ENCODE peak calls at places on chromosomes 2 and 18, in ten cellular contexts. W is neural crest cell, G is AG09309, P is HFFc6, H is osteocyte, R is fibroblast of pulmonary artery, Z is neural progenitor cell, C is GM20000, A is astrocyte of the spinal cord, N is fibroblast of mammary gland. X is an unnamed sample.

GRCh38 chr2:100140582-100140981 is 1.8 kb downstream of the AFF3 start:
- DNase-seq in Z (no peak), W (no peak), H (no peak), G (no peak), N (no peak), C (no peak), R (no peak), P (no peak), A (no peak), X (no peak)

GRCh38 chr18:12377556-12378553 is 828 bp upstream of the AFG3L2 start:
- DNase-seq in P (peak), A (no peak), H (no peak), C (no peak), R (no peak), Z (peak), W (peak), N (peak), G (no peak), X (peak)

GRCh38 chr2:196286821-196287220 is 115.4 kb upstream of the STK17B start:
- DNase-seq in A (no peak), C (no peak), W (no peak), R (no peak), G (no peak), P (no peak), H (no peak), N (no peak), Z (no peak), X (no peak)

GRCh38 chr18:23226930-23227728 is 91.8 kb downstream of the CABLES1 start:
- DNase-seq in A (peak), G (peak), C (no peak), N (peak), R (peak), Z (no peak), H (no peak), W (no peak), P (peak), X (no peak)

GRCh38 chr2:237669628-237670351 is 42.4 kb downstream of the LRRFIP1 start:
- DNase-seq in N (peak), A (peak), G (peak), P (peak), Z (no peak), C (peak), R (peak), W (no peak), H (no peak), X (no peak)

GRCh38 chr2:196594158-196594557 is 45.4 kb upstream of the CCDC150 start:
- DNase-seq in G (no peak), A (no peak), R (no peak), N (no peak), W (no peak), C (no peak), P (no peak), H (no peak), Z (no peak), X (no peak)

GRCh38 chr18:59900222-59901128 is 679 bp downstream of the PMAIP1 start:
- DNase-seq in C (peak), R (peak), W (peak), P (peak), A (peak), N (peak), Z (peak), H (no peak), G (no peak), X (peak)

GRCh38 chr18:35138773-35139172 is 97.6 kb downstream of the MAPRE2 start:
- DNase-seq in G (no peak), C (no peak), R (no peak), P (no peak), H (no peak), N (no peak), Z (no peak), W (no peak), A (no peak), X (no peak)

GRCh38 chr2:236871500-236872001 is 214.1 kb upstream of the COPS8 start:
- DNase-seq in H (peak), N (peak), C (no peak), G (peak), W (no peak), A (peak), Z (no peak), P (peak), R (peak), X (no peak)

GRCh38 chr18:8706981-8707940 is 1.9 kb downstream of the MTCL1 start:
- DNase-seq in H (peak), N (peak), R (peak), W (peak), A (peak), C (peak), Z (peak), G (peak), P (peak), X (peak)

GRCh38 chr18:58363767-58364540 is 264.9 kb downstream of the ALPK2 start:
- DNase-seq in C (no peak), G (peak), H (no peak), Z (no peak), N (peak), R (peak), P (peak), W (no peak), A (peak), X (no peak)

GRCh38 chr18:58362027-58362575 is 266.8 kb downstream of the ALPK2 start:
- DNase-seq in G (peak), Z (no peak), R (peak), W (no peak), A (peak), C (no peak), N (peak), P (peak), H (no peak), X (no peak)

GRCh38 chr18:58362829-58363231 is 266.1 kb downstream of the ALPK2 start:
- DNase-seq in R (peak), N (no peak), H (no peak), W (no peak), A (no peak), P (no peak), C (no peak), G (no peak), Z (no peak), X (no peak)

GRCh38 chr18:58367425-58368140 is 261.3 kb downstream of the ALPK2 start:
- DNase-seq in H (no peak), Z (no peak), W (no peak), N (no peak), P (no peak), G (no peak), A (no peak), R (no peak), C (no peak), X (no peak)

GRCh38 chr18:58364867-58365533 is 263.9 kb downstream of the ALPK2 start:
- DNase-seq in Z (no peak), P (peak), G (peak), N (peak), H (no peak), W (no peak), C (no peak), A (peak), R (peak), X (no peak)
- TF ChIP-seq CTCF in Z (no peak), P (peak), G (peak), N (peak), H (no peak), W (no peak), C (no peak), A (peak), R (no peak), X (no peak)

GRCh38 chr2:224847431-224847830 is 131.3 kb upstream of the CCDC195 start:
- DNase-seq in A (no peak), H (no peak), C (no peak), W (no peak), R (peak), G (no peak), Z (no peak), N (no peak), P (no peak), X (no peak)

GRCh38 chr2:224850081-224850480 is 133.9 kb upstream of the CCDC195 start:
- DNase-seq in C (no peak), Z (no peak), G (no peak), N (peak), P (peak), A (no peak), R (no peak), H (no peak), W (no peak), X (no peak)

GRCh38 chr2:224847961-224848850 is 132.0 kb upstream of the CCDC195 start:
- DNase-seq in A (peak), Z (no peak), R (peak), N (peak), H (peak), P (peak), C (no peak), G (peak), W (no peak), X (no peak)

GRCh38 chr2:224849264-224849663 is 133.1 kb upstream of the CCDC195 start:
- DNase-seq in G (no peak), Z (peak), R (peak), C (peak), A (no peak), H (no peak), P (no peak), W (no peak), N (no peak), X (no peak)
- TF ChIP-seq CTCF in G (no peak), Z (peak), R (peak), C (no peak), A (peak), H (peak), P (peak), W (no peak), N (peak), X (no peak)

DNA sequence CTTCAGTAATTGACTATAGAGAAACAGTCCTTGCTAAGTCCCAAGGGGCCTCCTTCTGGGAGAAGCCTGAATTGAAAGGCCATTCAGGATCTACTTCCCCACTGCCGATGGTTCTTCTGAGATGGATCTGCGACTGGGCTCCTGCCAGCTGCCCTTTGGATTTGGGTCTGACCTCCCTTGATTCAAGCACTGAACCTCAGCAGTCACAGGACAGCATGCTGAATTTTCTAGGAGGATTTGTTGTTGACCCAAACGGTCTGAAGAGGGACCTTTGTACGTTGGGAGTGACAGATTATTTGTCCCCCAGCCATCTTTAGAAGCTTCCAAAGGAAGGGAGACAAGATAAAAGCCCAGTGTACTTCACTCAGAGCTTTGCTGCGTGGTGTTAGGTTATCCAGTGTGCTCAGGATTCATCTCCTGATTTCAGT is 67.1 kb downstream of the NXPH2 start:
- DNase-seq in C (no peak), G (no peak), P (no peak), R (no peak), N (no peak), H (no peak), Z (no peak), A (no peak), W (no peak), X (no peak)
- TF ChIP-seq CTCF in C (no peak), G (no peak), P (no peak), R (no peak), N (no peak), H (no peak), Z (no peak), A (no peak), W (no peak), X (no peak)

DNA sequence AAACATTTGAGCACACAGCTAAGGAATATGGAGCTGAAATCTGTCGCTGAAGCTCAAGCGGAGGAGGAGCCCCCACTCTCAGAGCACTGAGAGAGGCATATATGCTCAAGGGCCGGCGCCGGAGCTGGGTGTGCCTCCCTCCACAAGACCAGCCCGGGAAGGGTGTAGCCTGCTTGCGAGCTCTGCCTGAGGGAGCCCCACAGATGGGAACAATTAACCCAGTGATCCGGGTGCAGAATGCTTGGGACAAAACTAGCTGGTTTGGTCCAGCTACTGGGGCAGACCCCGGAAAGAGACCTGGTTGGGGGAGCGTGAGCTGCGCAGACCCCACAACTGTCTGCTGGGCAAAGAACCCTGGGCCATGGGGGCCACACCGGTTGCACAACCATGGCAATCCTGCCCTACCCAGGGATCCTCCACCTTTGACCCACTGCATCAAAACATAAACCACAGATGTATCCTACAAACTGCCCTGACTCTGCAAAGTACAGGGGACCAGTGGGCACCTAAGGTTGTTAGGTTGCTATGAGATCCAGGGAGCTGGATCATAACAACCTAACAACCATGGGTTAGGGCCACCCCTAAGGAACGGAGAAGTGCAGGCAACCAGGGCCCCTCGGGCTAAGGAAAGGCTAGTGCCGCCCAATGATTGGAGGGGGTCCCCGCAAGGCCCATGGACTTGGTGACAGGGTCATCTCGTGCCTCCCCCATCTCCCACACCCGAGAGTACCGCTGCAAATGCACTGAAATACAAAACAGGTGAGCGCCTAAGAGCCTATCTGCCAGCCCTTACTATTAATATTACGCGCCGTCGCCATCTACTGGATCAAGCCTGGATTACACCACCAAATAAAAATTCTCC is 53.4 kb upstream of the SCN1A start:
- DNase-seq in Z (peak), G (peak), R (peak), W (peak), C (peak), A (peak), N (peak), H (no peak), P (peak), X (peak)
- TF ChIP-seq CTCF in Z (peak), G (peak), R (peak), W (peak), C (peak), A (peak), N (peak), H (peak), P (peak), X (peak)

GRCh38 chr2:201347154-201347553 is 10.0 kb downstream of the FLACC1 start:
- DNase-seq in W (no peak), H (no peak), R (no peak), P (no peak), N (no peak), A (no peak), Z (no peak), G (no peak), C (no peak), X (no peak)

GRCh38 chr2:201342923-201343322 is 14.2 kb downstream of the FLACC1 start:
- DNase-seq in H (no peak), A (no peak), N (no peak), R (no peak), C (no peak), P (no peak), W (no peak), G (no peak), Z (no peak), X (no peak)

GRCh38 chr2:201345636-201346213 is 11.4 kb downstream of the FLACC1 start:
- DNase-seq in P (no peak), A (no peak), Z (no peak), C (no peak), N (no peak), G (no peak), W (no peak), R (no peak), H (no peak), X (no peak)

GRCh38 chr2:201343559-201343958 is 13.6 kb downstream of the FLACC1 start:
- DNase-seq in P (no peak), G (no peak), H (no peak), C (no peak), Z (peak), R (no peak), A (no peak), W (no peak), N (no peak), X (no peak)

DNA sequence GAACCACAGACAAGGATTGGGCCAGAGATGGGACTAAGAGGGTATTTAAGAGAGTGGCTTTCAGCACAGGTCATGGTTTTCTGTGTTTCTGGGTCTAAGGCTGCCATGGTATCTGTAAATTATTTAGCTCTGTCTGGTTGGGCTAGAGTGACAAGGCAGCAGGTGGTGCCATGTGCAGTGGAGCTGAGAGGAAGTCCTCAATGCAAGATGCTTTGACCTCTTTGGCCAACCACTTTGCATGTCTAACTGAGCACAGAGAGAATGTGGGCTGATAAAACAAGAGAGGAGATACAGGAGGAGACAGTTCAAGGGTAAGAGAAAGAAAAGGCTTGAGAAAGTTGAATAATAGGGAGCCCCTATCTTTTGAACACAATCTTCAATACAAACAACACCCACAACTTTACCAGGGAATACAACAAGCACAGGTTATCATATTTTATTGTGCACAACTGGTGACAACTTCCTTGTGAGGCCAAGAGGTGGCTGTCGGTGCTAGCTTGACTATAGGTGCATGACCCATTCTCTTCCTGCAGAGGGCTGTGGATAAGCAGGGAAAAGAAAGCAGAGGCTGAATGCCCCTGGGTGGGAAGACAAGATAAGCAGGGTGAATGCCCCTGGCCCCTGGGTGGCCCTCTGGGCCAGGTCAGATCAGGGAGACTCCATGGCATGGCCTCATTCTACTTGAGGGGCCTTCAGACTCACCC is 12.3 kb downstream of the FLACC1 start:
- DNase-seq in G (no peak), W (no peak), R (no peak), P (no peak), Z (peak), H (no peak), C (no peak), N (no peak), A (no peak), X (no peak)
- TF ChIP-seq CTCF in G (no peak), W (peak), R (peak), P (no peak), Z (peak), H (no peak), C (no peak), N (no peak), A (no peak), X (no peak)

X was measured in nephron progenitor cell.